ENCODE peak calls at places on chromosome 22, in eight cellular contexts. D is NCI-H510A, H is SK-MEL-5, W is gastrocnemius medialis, G is AG08396, P is omental fat pad, F is fibroblast of villous mesenchyme, L is RCC 7860. N is an unnamed sample.

GRCh38 chr22:17201285-17201945 is 17.8 kb downstream of the ADA2 start:
- DNase-seq in F (peak), D (no peak), H (peak), P (no peak), W (no peak), L (no peak), G (no peak), N (no peak)

GRCh38 chr22:20928573-20928967 is 11.4 kb downstream of the CRKL start:
- DNase-seq in W (no peak), G (no peak), P (no peak), L (no peak), F (no peak), D (no peak), H (no peak), N (no peak)

GRCh38 chr22:42214625-42215415 is 55.6 kb downstream of the TCF20 start:
- DNase-seq in D (no peak), F (no peak), G (no peak), H (no peak), L (no peak), P (no peak), W (no peak), N (no peak)

GRCh38 chr22:50284479-50284878 is 14.3 kb upstream of the MAPK11 start:
- DNase-seq in W (no peak), G (no peak), L (no peak), H (no peak), F (no peak), P (no peak), D (no peak), N (no peak)

GRCh38 chr22:35301370-35301874 is 1.7 kb downstream of the TOM1 start:
- DNase-seq in W (peak), L (peak), G (peak), D (no peak), P (peak), H (peak), F (peak), N (no peak)

GRCh38 chr22:37187552-37187890 is 526 bp downstream of the C1QTNF6 start:
- DNase-seq in W (no peak), D (no peak), F (peak), H (peak), L (peak), G (no peak), P (no peak), N (no peak)

GRCh38 chr22:30253205-30253852 is 6.8 kb upstream of the LIF start:
- DNase-seq in H (no peak), G (peak), F (peak), L (peak), P (no peak), W (peak), D (peak), N (no peak)

GRCh38 chr22:44620129-44620840 is 81.7 kb upstream of the PRR5 start:
- DNase-seq in L (no peak), P (peak), F (peak), W (no peak), D (peak), G (peak), H (peak), N (no peak)

GRCh38 chr22:20247010-20247505 is 21.1 kb downstream of the RTN4R start:
- DNase-seq in P (no peak), H (no peak), D (no peak), W (peak), F (peak), G (peak), L (peak), N (no peak)

GRCh38 chr22:36865346-36865745 is 4.5 kb downstream of the NCF4 start:
- DNase-seq in H (no peak), P (no peak), W (no peak), L (no peak), G (no peak), D (no peak), F (peak), N (no peak)

GRCh38 chr22:47762141-47762540 is 999.7 kb downstream of the TBC1D22A start:
- DNase-seq in P (no peak), F (no peak), H (no peak), W (no peak), D (no peak), G (no peak), L (no peak), N (no peak)

GRCh38 chr22:19694696-19695095 is 19.6 kb upstream of the SEPTIN5 start:
- DNase-seq in P (peak), L (no peak), G (no peak), D (no peak), H (no peak), F (no peak), W (no peak), N (no peak)

GRCh38 chr22:19438286-19438685 is 5.9 kb downstream of the MRPL40 start:
- DNase-seq in W (no peak), L (no peak), D (no peak), G (no peak), F (no peak), H (no peak), P (no peak), N (no peak)

GRCh38 chr22:28247667-28248363 is 328.8 kb upstream of the PITPNB start:
- DNase-seq in D (no peak), H (peak), L (no peak), W (no peak), G (no peak), F (no peak), P (no peak), N (no peak)

GRCh38 chr22:22930222-22930497 is 42.5 kb downstream of the IGLL5 start:
- DNase-seq in F (no peak), L (no peak), D (no peak), P (no peak), W (no peak), H (no peak), G (no peak), N (no peak)

GRCh38 chr22:37904572-37905533 is 1.2 kb upstream of the MICALL1 start:
- DNase-seq in G (peak), P (peak), H (peak), D (no peak), L (peak), W (peak), F (peak), N (peak)

GRCh38 chr22:39528080-39528661 is 4.4 kb downstream of the RPS19BP1 start:
- DNase-seq in F (peak), W (no peak), L (no peak), H (no peak), P (no peak), D (no peak), G (no peak), N (no peak)